ENCODE peak calls at places on chromosome 11, in eight cellular contexts. Q is NK-92 treated with Interleukin-12 subunit alpha and Interleukin-12 subunit beta, amount 100 ng/mL, for 24 hours; U is stimulated activated naive CD8-positive, alpha-beta T cell treated with anti-CD3 and anti-CD28 coated beads, Interleukin-15, amount 100 ng/mL, for 72 hours; G is amygdala; C is central memory CD4-positive, alpha-beta T cell; I is transverse colon; B is NCI-H1436 treated with DMSO at 0.1 percent for 48 hours; A is heart left ventricle. P is an unnamed sample.
A peak's percentile ranks its signal among the peaks of the same experiment; 100 is the strongest.

GRCh38 chr11:85028329-85029101 is 598.6 kb downstream of the DLG2 start:
- DNase-seq in Q (no peak), U (no peak), G (no peak), C (no peak), I (no peak), B (no peak), A (no peak), P (no peak)

GRCh38 chr11:70713988-70714665 is 315.8 kb downstream of the CTTN start:
- DNase-seq in Q (no peak), U (no peak), G (no peak), C (no peak), I (no peak), B (no peak), A (no peak), P (no peak)

GRCh38 chr11:134393638-134394037 is 18.4 kb downstream of the B3GAT1 start:
- DNase-seq in Q (no peak), U (no peak), G (peak; percentile 20), C (no peak), I (peak; percentile 33), B (no peak), A (no peak), P (no peak)

GRCh38 chr11:36431429-36432092 is 78.5 kb downstream of the TRAF6 start:
- DNase-seq in Q (peak; percentile 43), U (no peak), G (no peak), C (no peak), I (peak; percentile 57), B (no peak), A (peak; percentile 45), P (no peak)

GRCh38 chr11:33437529-33437928 is 180.3 kb downstream of the HIPK3 start:
- DNase-seq in Q (no peak), U (no peak), G (no peak), C (no peak), I (no peak), B (no peak), A (no peak), P (no peak)

GRCh38 chr11:90912631-90913030 is 689.8 kb upstream of the CHORDC1 start:
- DNase-seq in Q (no peak), U (no peak), G (no peak), C (no peak), I (no peak), B (no peak), A (no peak), P (no peak)

GRCh38 chr11:26916805-26917204 is 77.1 kb upstream of the FIBIN start:
- DNase-seq in Q (no peak), U (no peak), G (no peak), C (no peak), I (no peak), B (no peak), A (no peak), P (no peak)

GRCh38 chr11:130675456-130675855 is 227.0 kb downstream of the ADAMTS15 start:
- DNase-seq in Q (no peak), U (no peak), G (no peak), C (no peak), I (peak; percentile 14), B (no peak), A (peak; percentile 83), P (peak; percentile 59)

GRCh38 chr11:42273977-42274376 is 814.5 kb upstream of the LRRC4C start:
- DNase-seq in Q (no peak), U (no peak), G (no peak), C (no peak), I (no peak), B (no peak), A (no peak), P (no peak)

P was measured in thoracic aorta.